ENCODE peak calls at places on chromosomes 4 and X, in seven cellular contexts. One of them, this sample, is unnamed.

GRCh38 chr4:113586072-113586471 is 175.5 kb downstream of the CAMK2D start:
- DNase-seq in stimulated activated CD4-positive, alpha-beta T cell treated with anti-CD3 and anti-CD28 coated beads, Interleukin-12 subunit alpha, Interleukin-12 subunit beta, amount 100 ng/mL, for 24 hours: no peak
- DNase-seq in tibial nerve: no peak
- DNase-seq in foreskin fibroblast: peak; percentile 36
- DNase-seq in SJSA1: no peak
- DNase-seq in activated CD8-positive, alpha-beta memory T cell treated with anti-CD3 and anti-CD28 coated beads, Interleukin-2, amount 50 U/mL, for 48 hours: no peak
- DNase-seq in NCI-H1436: no peak
- DNase-seq in this sample: no peak

GRCh38 chr4:25368315-25368714 is 8.7 kb upstream of the ANAPC4 start:
- DNase-seq in stimulated activated CD4-positive, alpha-beta T cell treated with anti-CD3 and anti-CD28 coated beads, Interleukin-12 subunit alpha, Interleukin-12 subunit beta, amount 100 ng/mL, for 24 hours: no peak
- DNase-seq in tibial nerve: no peak
- DNase-seq in foreskin fibroblast: no peak
- DNase-seq in SJSA1: no peak
- DNase-seq in activated CD8-positive, alpha-beta memory T cell treated with anti-CD3 and anti-CD28 coated beads, Interleukin-2, amount 50 U/mL, for 48 hours: no peak
- DNase-seq in NCI-H1436: no peak
- DNase-seq in this sample: no peak

GRCh38 chr4:43330288-43330687 is 437.8 kb downstream of the GRXCR1 start:
- DNase-seq in stimulated activated CD4-positive, alpha-beta T cell treated with anti-CD3 and anti-CD28 coated beads, Interleukin-12 subunit alpha, Interleukin-12 subunit beta, amount 100 ng/mL, for 24 hours: no peak
- DNase-seq in tibial nerve: no peak
- DNase-seq in foreskin fibroblast: peak; percentile 56
- DNase-seq in SJSA1: no peak
- DNase-seq in activated CD8-positive, alpha-beta memory T cell treated with anti-CD3 and anti-CD28 coated beads, Interleukin-2, amount 50 U/mL, for 48 hours: no peak
- DNase-seq in NCI-H1436: no peak
- DNase-seq in this sample: peak; percentile 54

GRCh38 chrX:28981952-28982351 is 394.7 kb downstream of the IL1RAPL1 start:
- DNase-seq in stimulated activated CD4-positive, alpha-beta T cell treated with anti-CD3 and anti-CD28 coated beads, Interleukin-12 subunit alpha, Interleukin-12 subunit beta, amount 100 ng/mL, for 24 hours: no peak
- DNase-seq in tibial nerve: no peak
- DNase-seq in foreskin fibroblast: no peak
- DNase-seq in SJSA1: no peak
- DNase-seq in activated CD8-positive, alpha-beta memory T cell treated with anti-CD3 and anti-CD28 coated beads, Interleukin-2, amount 50 U/mL, for 48 hours: no peak
- DNase-seq in NCI-H1436: no peak
- DNase-seq in this sample: no peak

GRCh38 chr4:154332681-154333421 is 158.7 kb downstream of the DCHS2 start:
- DNase-seq in stimulated activated CD4-positive, alpha-beta T cell treated with anti-CD3 and anti-CD28 coated beads, Interleukin-12 subunit alpha, Interleukin-12 subunit beta, amount 100 ng/mL, for 24 hours: peak; percentile 43
- DNase-seq in tibial nerve: no peak
- DNase-seq in foreskin fibroblast: peak; percentile 16
- DNase-seq in SJSA1: no peak
- DNase-seq in activated CD8-positive, alpha-beta memory T cell treated with anti-CD3 and anti-CD28 coated beads, Interleukin-2, amount 50 U/mL, for 48 hours: peak; percentile 67
- DNase-seq in NCI-H1436: no peak
- DNase-seq in this sample: no peak

GRCh38 chrX:46653482-46653881 is 79.9 kb downstream of the CHST7 start:
- DNase-seq in stimulated activated CD4-positive, alpha-beta T cell treated with anti-CD3 and anti-CD28 coated beads, Interleukin-12 subunit alpha, Interleukin-12 subunit beta, amount 100 ng/mL, for 24 hours: no peak
- DNase-seq in tibial nerve: no peak
- DNase-seq in foreskin fibroblast: peak; percentile 16
- DNase-seq in SJSA1: no peak
- DNase-seq in activated CD8-positive, alpha-beta memory T cell treated with anti-CD3 and anti-CD28 coated beads, Interleukin-2, amount 50 U/mL, for 48 hours: no peak
- DNase-seq in NCI-H1436: peak; percentile 6
- DNase-seq in this sample: no peak

GRCh38 chr4:104494822-104495559 is at the start of gene CXXC4:
- DNase-seq in stimulated activated CD4-positive, alpha-beta T cell treated with anti-CD3 and anti-CD28 coated beads, Interleukin-12 subunit alpha, Interleukin-12 subunit beta, amount 100 ng/mL, for 24 hours: no peak
- DNase-seq in tibial nerve: peak; percentile 39
- DNase-seq in foreskin fibroblast: peak; percentile 41
- DNase-seq in SJSA1: peak; percentile 78
- DNase-seq in activated CD8-positive, alpha-beta memory T cell treated with anti-CD3 and anti-CD28 coated beads, Interleukin-2, amount 50 U/mL, for 48 hours: peak; percentile 54
- DNase-seq in NCI-H1436: peak; percentile 85
- DNase-seq in this sample: no peak

GRCh38 chrX:13851996-13852695 is 35.3 kb upstream of the GPM6B start:
- DNase-seq in stimulated activated CD4-positive, alpha-beta T cell treated with anti-CD3 and anti-CD28 coated beads, Interleukin-12 subunit alpha, Interleukin-12 subunit beta, amount 100 ng/mL, for 24 hours: no peak
- DNase-seq in tibial nerve: no peak
- DNase-seq in foreskin fibroblast: no peak
- DNase-seq in SJSA1: no peak
- DNase-seq in activated CD8-positive, alpha-beta memory T cell treated with anti-CD3 and anti-CD28 coated beads, Interleukin-2, amount 50 U/mL, for 48 hours: no peak
- DNase-seq in NCI-H1436: no peak
- DNase-seq in this sample: no peak

GRCh38 chrX:30965751-30966150 is 76.7 kb upstream of the TAB3 start:
- DNase-seq in stimulated activated CD4-positive, alpha-beta T cell treated with anti-CD3 and anti-CD28 coated beads, Interleukin-12 subunit alpha, Interleukin-12 subunit beta, amount 100 ng/mL, for 24 hours: no peak
- DNase-seq in tibial nerve: no peak
- DNase-seq in foreskin fibroblast: no peak
- DNase-seq in SJSA1: no peak
- DNase-seq in activated CD8-positive, alpha-beta memory T cell treated with anti-CD3 and anti-CD28 coated beads, Interleukin-2, amount 50 U/mL, for 48 hours: no peak
- DNase-seq in NCI-H1436: no peak
- DNase-seq in this sample: no peak